ENCODE peak calls at places on chromosomes 4 and X, in ten cellular contexts. One of them, this sample, is unnamed.

GRCh38 chr4:7487464-7487863 is 52.7 kb upstream of the PSAPL1 start:
- DNase-seq in aorta: no peak
- DNase-seq in M059J: no peak
- DNase-seq in Ammon's horn: no peak
- DNase-seq in activated CD4-positive, alpha-beta T cell treated with anti-CD3 and anti-CD28 coated beads, Interleukin-2, amount 50 U/mL, for 1 hour: no peak
- DNase-seq in effector memory CD8-positive, alpha-beta T cell: no peak
- DNase-seq in NCI-H524 treated with DMSO at 0.1 percent for 48 hours: peak
- DNase-seq in activated naive CD4-positive, alpha-beta T cell: no peak
- DNase-seq in GM12892: no peak
- DNase-seq in type B pancreatic cell: no peak
- DNase-seq in this sample: no peak

GRCh38 chr4:7288751-7289523 is 96.6 kb downstream of the SORCS2 start:
- DNase-seq in aorta: no peak
- DNase-seq in M059J: no peak
- DNase-seq in Ammon's horn: no peak
- DNase-seq in activated CD4-positive, alpha-beta T cell treated with anti-CD3 and anti-CD28 coated beads, Interleukin-2, amount 50 U/mL, for 1 hour: no peak
- DNase-seq in effector memory CD8-positive, alpha-beta T cell: no peak
- DNase-seq in NCI-H524 treated with DMSO at 0.1 percent for 48 hours: no peak
- DNase-seq in activated naive CD4-positive, alpha-beta T cell: no peak
- DNase-seq in GM12892: no peak
- DNase-seq in type B pancreatic cell: no peak
- DNase-seq in this sample: no peak

GRCh38 chrX:132092439-132093065 is 35.3 kb downstream of the FRMD7 start:
- DNase-seq in aorta: peak
- DNase-seq in M059J: peak
- DNase-seq in Ammon's horn: peak
- DNase-seq in activated CD4-positive, alpha-beta T cell treated with anti-CD3 and anti-CD28 coated beads, Interleukin-2, amount 50 U/mL, for 1 hour: peak
- DNase-seq in effector memory CD8-positive, alpha-beta T cell: peak
- DNase-seq in NCI-H524 treated with DMSO at 0.1 percent for 48 hours: no peak
- DNase-seq in activated naive CD4-positive, alpha-beta T cell: no peak
- DNase-seq in GM12892: peak
- DNase-seq in type B pancreatic cell: no peak
- DNase-seq in this sample: no peak

GRCh38 chr4:138494931-138495330 is 252.8 kb upstream of the SLC7A11 start:
- DNase-seq in aorta: no peak
- DNase-seq in M059J: peak
- DNase-seq in Ammon's horn: peak
- DNase-seq in activated CD4-positive, alpha-beta T cell treated with anti-CD3 and anti-CD28 coated beads, Interleukin-2, amount 50 U/mL, for 1 hour: no peak
- DNase-seq in effector memory CD8-positive, alpha-beta T cell: no peak
- DNase-seq in NCI-H524 treated with DMSO at 0.1 percent for 48 hours: no peak
- DNase-seq in activated naive CD4-positive, alpha-beta T cell: no peak
- DNase-seq in GM12892: no peak
- DNase-seq in type B pancreatic cell: no peak
- DNase-seq in this sample: no peak

GRCh38 chr4:2741626-2742025 is 14.5 kb downstream of the TNIP2 start:
- DNase-seq in aorta: peak
- DNase-seq in M059J: peak
- DNase-seq in Ammon's horn: peak
- DNase-seq in activated CD4-positive, alpha-beta T cell treated with anti-CD3 and anti-CD28 coated beads, Interleukin-2, amount 50 U/mL, for 1 hour: no peak
- DNase-seq in effector memory CD8-positive, alpha-beta T cell: no peak
- DNase-seq in NCI-H524 treated with DMSO at 0.1 percent for 48 hours: no peak
- DNase-seq in activated naive CD4-positive, alpha-beta T cell: no peak
- DNase-seq in GM12892: no peak
- DNase-seq in type B pancreatic cell: no peak
- DNase-seq in this sample: no peak

GRCh38 chr4:83876047-83876446 is 340.1 kb downstream of the GPAT3 start:
- DNase-seq in aorta: no peak
- DNase-seq in M059J: peak
- DNase-seq in Ammon's horn: no peak
- DNase-seq in activated CD4-positive, alpha-beta T cell treated with anti-CD3 and anti-CD28 coated beads, Interleukin-2, amount 50 U/mL, for 1 hour: no peak
- DNase-seq in effector memory CD8-positive, alpha-beta T cell: no peak
- DNase-seq in NCI-H524 treated with DMSO at 0.1 percent for 48 hours: no peak
- DNase-seq in activated naive CD4-positive, alpha-beta T cell: no peak
- DNase-seq in GM12892: no peak
- DNase-seq in type B pancreatic cell: no peak
- DNase-seq in this sample: no peak

GRCh38 chr4:2285665-2286381 is 23.9 kb upstream of the MXD4 start:
- DNase-seq in aorta: peak
- DNase-seq in M059J: no peak
- DNase-seq in Ammon's horn: no peak
- DNase-seq in activated CD4-positive, alpha-beta T cell treated with anti-CD3 and anti-CD28 coated beads, Interleukin-2, amount 50 U/mL, for 1 hour: no peak
- DNase-seq in effector memory CD8-positive, alpha-beta T cell: no peak
- DNase-seq in NCI-H524 treated with DMSO at 0.1 percent for 48 hours: no peak
- DNase-seq in activated naive CD4-positive, alpha-beta T cell: no peak
- DNase-seq in GM12892: no peak
- DNase-seq in type B pancreatic cell: peak
- DNase-seq in this sample: peak

GRCh38 chrX:21412029-21412428 is 37.8 kb downstream of the CNKSR2 start:
- DNase-seq in aorta: no peak
- DNase-seq in M059J: no peak
- DNase-seq in Ammon's horn: no peak
- DNase-seq in activated CD4-positive, alpha-beta T cell treated with anti-CD3 and anti-CD28 coated beads, Interleukin-2, amount 50 U/mL, for 1 hour: no peak
- DNase-seq in effector memory CD8-positive, alpha-beta T cell: no peak
- DNase-seq in NCI-H524 treated with DMSO at 0.1 percent for 48 hours: no peak
- DNase-seq in activated naive CD4-positive, alpha-beta T cell: no peak
- DNase-seq in GM12892: no peak
- DNase-seq in type B pancreatic cell: no peak
- DNase-seq in this sample: no peak

GRCh38 chrX:50700921-50701320 is 113.1 kb downstream of the SHROOM4 start:
- DNase-seq in aorta: no peak
- DNase-seq in M059J: peak
- DNase-seq in Ammon's horn: no peak
- DNase-seq in activated CD4-positive, alpha-beta T cell treated with anti-CD3 and anti-CD28 coated beads, Interleukin-2, amount 50 U/mL, for 1 hour: no peak
- DNase-seq in effector memory CD8-positive, alpha-beta T cell: no peak
- DNase-seq in NCI-H524 treated with DMSO at 0.1 percent for 48 hours: no peak
- DNase-seq in activated naive CD4-positive, alpha-beta T cell: no peak
- DNase-seq in GM12892: no peak
- DNase-seq in type B pancreatic cell: no peak
- DNase-seq in this sample: no peak

GRCh38 chrX:37800762-37801161 is 20.9 kb downstream of the CYBB start:
- DNase-seq in aorta: no peak
- DNase-seq in M059J: no peak
- DNase-seq in Ammon's horn: no peak
- DNase-seq in activated CD4-positive, alpha-beta T cell treated with anti-CD3 and anti-CD28 coated beads, Interleukin-2, amount 50 U/mL, for 1 hour: no peak
- DNase-seq in effector memory CD8-positive, alpha-beta T cell: no peak
- DNase-seq in NCI-H524 treated with DMSO at 0.1 percent for 48 hours: no peak
- DNase-seq in activated naive CD4-positive, alpha-beta T cell: no peak
- DNase-seq in GM12892: no peak
- DNase-seq in type B pancreatic cell: no peak
- DNase-seq in this sample: no peak

GRCh38 chr4:47415719-47416118 is 47.8 kb downstream of the COMMD8 start:
- DNase-seq in aorta: no peak
- DNase-seq in M059J: no peak
- DNase-seq in Ammon's horn: no peak
- DNase-seq in activated CD4-positive, alpha-beta T cell treated with anti-CD3 and anti-CD28 coated beads, Interleukin-2, amount 50 U/mL, for 1 hour: no peak
- DNase-seq in effector memory CD8-positive, alpha-beta T cell: no peak
- DNase-seq in NCI-H524 treated with DMSO at 0.1 percent for 48 hours: no peak
- DNase-seq in activated naive CD4-positive, alpha-beta T cell: no peak
- DNase-seq in GM12892: no peak
- DNase-seq in type B pancreatic cell: no peak
- DNase-seq in this sample: no peak

GRCh38 chr4:93897559-93897958 is 69.0 kb downstream of the ATOH1 start:
- DNase-seq in aorta: no peak
- DNase-seq in M059J: peak
- DNase-seq in Ammon's horn: peak
- DNase-seq in activated CD4-positive, alpha-beta T cell treated with anti-CD3 and anti-CD28 coated beads, Interleukin-2, amount 50 U/mL, for 1 hour: no peak
- DNase-seq in effector memory CD8-positive, alpha-beta T cell: no peak
- DNase-seq in NCI-H524 treated with DMSO at 0.1 percent for 48 hours: no peak
- DNase-seq in activated naive CD4-positive, alpha-beta T cell: no peak
- DNase-seq in GM12892: no peak
- DNase-seq in type B pancreatic cell: no peak
- DNase-seq in this sample: no peak

GRCh38 chr4:1382776-1383727 is 23.2 kb downstream of the NKX1-1 start:
- DNase-seq in aorta: peak
- DNase-seq in M059J: no peak
- DNase-seq in Ammon's horn: no peak
- DNase-seq in activated CD4-positive, alpha-beta T cell treated with anti-CD3 and anti-CD28 coated beads, Interleukin-2, amount 50 U/mL, for 1 hour: no peak
- DNase-seq in effector memory CD8-positive, alpha-beta T cell: no peak
- DNase-seq in NCI-H524 treated with DMSO at 0.1 percent for 48 hours: no peak
- DNase-seq in activated naive CD4-positive, alpha-beta T cell: no peak
- DNase-seq in GM12892: no peak
- DNase-seq in type B pancreatic cell: no peak
- DNase-seq in this sample: peak

GRCh38 chr4:88792268-88792781 is 94.7 kb upstream of the NAP1L5 start:
- DNase-seq in aorta: no peak
- DNase-seq in M059J: peak
- DNase-seq in Ammon's horn: no peak
- DNase-seq in activated CD4-positive, alpha-beta T cell treated with anti-CD3 and anti-CD28 coated beads, Interleukin-2, amount 50 U/mL, for 1 hour: no peak
- DNase-seq in effector memory CD8-positive, alpha-beta T cell: no peak
- DNase-seq in NCI-H524 treated with DMSO at 0.1 percent for 48 hours: no peak
- DNase-seq in activated naive CD4-positive, alpha-beta T cell: no peak
- DNase-seq in GM12892: no peak
- DNase-seq in type B pancreatic cell: no peak
- DNase-seq in this sample: no peak

GRCh38 chr4:15354790-15355418 is 72.9 kb upstream of the C1QTNF7 start:
- DNase-seq in aorta: no peak
- DNase-seq in M059J: no peak
- DNase-seq in Ammon's horn: no peak
- DNase-seq in activated CD4-positive, alpha-beta T cell treated with anti-CD3 and anti-CD28 coated beads, Interleukin-2, amount 50 U/mL, for 1 hour: no peak
- DNase-seq in effector memory CD8-positive, alpha-beta T cell: no peak
- DNase-seq in NCI-H524 treated with DMSO at 0.1 percent for 48 hours: no peak
- DNase-seq in activated naive CD4-positive, alpha-beta T cell: no peak
- DNase-seq in GM12892: no peak
- DNase-seq in type B pancreatic cell: no peak
- DNase-seq in this sample: no peak

GRCh38 chr4:182339246-182339645 is 96.0 kb downstream of the TENM3 start:
- DNase-seq in aorta: no peak
- DNase-seq in M059J: no peak
- DNase-seq in Ammon's horn: no peak
- DNase-seq in activated CD4-positive, alpha-beta T cell treated with anti-CD3 and anti-CD28 coated beads, Interleukin-2, amount 50 U/mL, for 1 hour: no peak
- DNase-seq in effector memory CD8-positive, alpha-beta T cell: no peak
- DNase-seq in NCI-H524 treated with DMSO at 0.1 percent for 48 hours: peak
- DNase-seq in activated naive CD4-positive, alpha-beta T cell: no peak
- DNase-seq in GM12892: no peak
- DNase-seq in type B pancreatic cell: no peak
- DNase-seq in this sample: no peak

GRCh38 chr4:34731045-34731444 is 1513.3 kb downstream of the ARAP2 start:
- DNase-seq in aorta: no peak
- DNase-seq in M059J: peak
- DNase-seq in Ammon's horn: peak
- DNase-seq in activated CD4-positive, alpha-beta T cell treated with anti-CD3 and anti-CD28 coated beads, Interleukin-2, amount 50 U/mL, for 1 hour: no peak
- DNase-seq in effector memory CD8-positive, alpha-beta T cell: no peak
- DNase-seq in NCI-H524 treated with DMSO at 0.1 percent for 48 hours: no peak
- DNase-seq in activated naive CD4-positive, alpha-beta T cell: no peak
- DNase-seq in GM12892: no peak
- DNase-seq in type B pancreatic cell: no peak
- DNase-seq in this sample: no peak

GRCh38 chr4:182143822-182144620 is 99.2 kb upstream of the TENM3 start:
- DNase-seq in aorta: no peak
- DNase-seq in M059J: peak
- DNase-seq in Ammon's horn: peak
- DNase-seq in activated CD4-positive, alpha-beta T cell treated with anti-CD3 and anti-CD28 coated beads, Interleukin-2, amount 50 U/mL, for 1 hour: no peak
- DNase-seq in effector memory CD8-positive, alpha-beta T cell: no peak
- DNase-seq in NCI-H524 treated with DMSO at 0.1 percent for 48 hours: no peak
- DNase-seq in activated naive CD4-positive, alpha-beta T cell: no peak
- DNase-seq in GM12892: no peak
- DNase-seq in type B pancreatic cell: peak
- DNase-seq in this sample: no peak

GRCh38 chrX:56068274-56068758 is 163.8 kb upstream of the KLF8 start:
- DNase-seq in aorta: no peak
- DNase-seq in M059J: no peak
- DNase-seq in Ammon's horn: no peak
- DNase-seq in activated CD4-positive, alpha-beta T cell treated with anti-CD3 and anti-CD28 coated beads, Interleukin-2, amount 50 U/mL, for 1 hour: no peak
- DNase-seq in effector memory CD8-positive, alpha-beta T cell: no peak
- DNase-seq in NCI-H524 treated with DMSO at 0.1 percent for 48 hours: no peak
- DNase-seq in activated naive CD4-positive, alpha-beta T cell: no peak
- DNase-seq in GM12892: no peak
- DNase-seq in type B pancreatic cell: no peak
- DNase-seq in this sample: no peak

GRCh38 chr4:121256346-121256745 is 92.2 kb upstream of the TNIP3 start:
- DNase-seq in aorta: no peak
- DNase-seq in M059J: peak
- DNase-seq in Ammon's horn: no peak
- DNase-seq in activated CD4-positive, alpha-beta T cell treated with anti-CD3 and anti-CD28 coated beads, Interleukin-2, amount 50 U/mL, for 1 hour: peak
- DNase-seq in effector memory CD8-positive, alpha-beta T cell: peak
- DNase-seq in NCI-H524 treated with DMSO at 0.1 percent for 48 hours: no peak
- DNase-seq in activated naive CD4-positive, alpha-beta T cell: no peak
- DNase-seq in GM12892: peak
- DNase-seq in type B pancreatic cell: no peak
- DNase-seq in this sample: peak

GRCh38 chrX:52574416-52575275 is 57.8 kb upstream of the XAGE1B start:
- DNase-seq in aorta: no peak
- DNase-seq in M059J: peak
- DNase-seq in Ammon's horn: peak
- DNase-seq in activated CD4-positive, alpha-beta T cell treated with anti-CD3 and anti-CD28 coated beads, Interleukin-2, amount 50 U/mL, for 1 hour: no peak
- DNase-seq in effector memory CD8-positive, alpha-beta T cell: peak
- DNase-seq in NCI-H524 treated with DMSO at 0.1 percent for 48 hours: peak
- DNase-seq in activated naive CD4-positive, alpha-beta T cell: no peak
- DNase-seq in GM12892: peak
- DNase-seq in type B pancreatic cell: no peak
- DNase-seq in this sample: no peak

GRCh38 chrX:69185886-69186285 is 20.6 kb upstream of the PJA1 start:
- DNase-seq in aorta: no peak
- DNase-seq in M059J: no peak
- DNase-seq in Ammon's horn: no peak
- DNase-seq in activated CD4-positive, alpha-beta T cell treated with anti-CD3 and anti-CD28 coated beads, Interleukin-2, amount 50 U/mL, for 1 hour: no peak
- DNase-seq in effector memory CD8-positive, alpha-beta T cell: no peak
- DNase-seq in NCI-H524 treated with DMSO at 0.1 percent for 48 hours: no peak
- DNase-seq in activated naive CD4-positive, alpha-beta T cell: no peak
- DNase-seq in GM12892: no peak
- DNase-seq in type B pancreatic cell: peak
- DNase-seq in this sample: no peak

GRCh38 chr4:70667710-70668535 is 1.6 kb upstream of the JCHAIN start:
- DNase-seq in aorta: no peak
- DNase-seq in M059J: peak
- DNase-seq in Ammon's horn: no peak
- DNase-seq in activated CD4-positive, alpha-beta T cell treated with anti-CD3 and anti-CD28 coated beads, Interleukin-2, amount 50 U/mL, for 1 hour: no peak
- DNase-seq in effector memory CD8-positive, alpha-beta T cell: no peak
- DNase-seq in NCI-H524 treated with DMSO at 0.1 percent for 48 hours: no peak
- DNase-seq in activated naive CD4-positive, alpha-beta T cell: no peak
- DNase-seq in GM12892: no peak
- DNase-seq in type B pancreatic cell: no peak
- DNase-seq in this sample: no peak

GRCh38 chrX:153984351-153985178 is 12.0 kb downstream of the TMEM187 start:
- DNase-seq in aorta: no peak
- DNase-seq in M059J: no peak
- DNase-seq in Ammon's horn: no peak
- DNase-seq in activated CD4-positive, alpha-beta T cell treated with anti-CD3 and anti-CD28 coated beads, Interleukin-2, amount 50 U/mL, for 1 hour: no peak
- DNase-seq in effector memory CD8-positive, alpha-beta T cell: no peak
- DNase-seq in NCI-H524 treated with DMSO at 0.1 percent for 48 hours: no peak
- DNase-seq in activated naive CD4-positive, alpha-beta T cell: no peak
- DNase-seq in GM12892: no peak
- DNase-seq in type B pancreatic cell: no peak
- DNase-seq in this sample: peak

GRCh38 chrX:37872303-37872655 is 24.9 kb upstream of the DYNLT3 start:
- DNase-seq in aorta: no peak
- DNase-seq in M059J: no peak
- DNase-seq in Ammon's horn: no peak
- DNase-seq in activated CD4-positive, alpha-beta T cell treated with anti-CD3 and anti-CD28 coated beads, Interleukin-2, amount 50 U/mL, for 1 hour: no peak
- DNase-seq in effector memory CD8-positive, alpha-beta T cell: no peak
- DNase-seq in NCI-H524 treated with DMSO at 0.1 percent for 48 hours: no peak
- DNase-seq in activated naive CD4-positive, alpha-beta T cell: no peak
- DNase-seq in GM12892: no peak
- DNase-seq in type B pancreatic cell: no peak
- DNase-seq in this sample: no peak